ENCODE peak calls at places on chromosomes 7 and 10, in six cellular contexts. One of them, this sample, is unnamed.

GRCh38 chr7:111092406-111093160 is 1.7 kb downstream of the LRRN3 start:
- DNase-seq in tibial nerve: no peak
- DNase-seq in Panc1: no peak
- DNase-seq in SJCRH30: no peak
- DNase-seq in GM23338: no peak
- DNase-seq in body of pancreas: no peak
- DNase-seq in this sample: no peak

GRCh38 chr10:58467931-58468635 is 44.6 kb upstream of the BICC1 start:
- DNase-seq in body of pancreas: no peak
- DNase-seq in Panc1: no peak
- DNase-seq in tibial nerve: no peak
- DNase-seq in GM23338: no peak
- DNase-seq in SJCRH30: no peak
- DNase-seq in this sample: no peak

GRCh38 chr7:36396150-36396549 is 6.5 kb downstream of the ANLN start:
- DNase-seq in SJCRH30: no peak
- DNase-seq in GM23338: no peak
- DNase-seq in body of pancreas: no peak
- DNase-seq in Panc1: no peak
- DNase-seq in tibial nerve: no peak
- DNase-seq in this sample: no peak

GRCh38 chr10:26574783-26575182 is 122.7 kb upstream of the PDSS1 start:
- DNase-seq in body of pancreas: no peak
- DNase-seq in tibial nerve: no peak
- DNase-seq in GM23338: no peak
- DNase-seq in Panc1: no peak
- DNase-seq in SJCRH30: no peak
- DNase-seq in this sample: no peak

GRCh38 chr10:12403119-12403518 is 53.8 kb downstream of the CAMK1D start:
- DNase-seq in GM23338: no peak
- DNase-seq in tibial nerve: no peak
- DNase-seq in SJCRH30: no peak
- DNase-seq in body of pancreas: no peak
- DNase-seq in Panc1: no peak
- DNase-seq in this sample: no peak

GRCh38 chr10:35821339-35821911 is 179.3 kb upstream of the FZD8 start:
- DNase-seq in body of pancreas: no peak
- DNase-seq in GM23338: no peak
- DNase-seq in Panc1: no peak
- DNase-seq in tibial nerve: no peak
- DNase-seq in SJCRH30: peak; percentile 48
- DNase-seq in this sample: peak; percentile 31

GRCh38 chr10:1600861-1601260 is 136.5 kb downstream of the ADARB2 start:
- DNase-seq in Panc1: no peak
- DNase-seq in tibial nerve: no peak
- DNase-seq in body of pancreas: no peak
- DNase-seq in GM23338: no peak
- DNase-seq in SJCRH30: no peak
- DNase-seq in this sample: no peak

GRCh38 chr10:7932301-7933036 is 114.2 kb downstream of the TAF3 start:
- DNase-seq in tibial nerve: no peak
- DNase-seq in Panc1: no peak
- DNase-seq in body of pancreas: no peak
- DNase-seq in GM23338: no peak
- DNase-seq in SJCRH30: no peak
- DNase-seq in this sample: no peak

GRCh38 chr7:144796919-144797318 is 38.9 kb downstream of the TPK1 start:
- DNase-seq in Panc1: no peak
- DNase-seq in tibial nerve: no peak
- DNase-seq in SJCRH30: no peak
- DNase-seq in body of pancreas: no peak
- DNase-seq in GM23338: no peak
- DNase-seq in this sample: no peak

GRCh38 chr10:30528427-30528782 is 94.4 kb downstream of the MAP3K8 start:
- DNase-seq in tibial nerve: no peak
- DNase-seq in SJCRH30: no peak
- DNase-seq in body of pancreas: no peak
- DNase-seq in GM23338: no peak
- DNase-seq in Panc1: no peak
- DNase-seq in this sample: no peak

GRCh38 chr10:78314651-78315050 is 281.0 kb downstream of the RPS24 start:
- DNase-seq in SJCRH30: no peak
- DNase-seq in body of pancreas: no peak
- DNase-seq in Panc1: no peak
- DNase-seq in GM23338: no peak
- DNase-seq in tibial nerve: no peak
- DNase-seq in this sample: no peak
- H3K4me3 ChIP-seq in SJCRH30: no peak overlapping the region
- H3K4me3 ChIP-seq in body of pancreas: no peak overlapping the region
- H3K4me3 ChIP-seq in Panc1: no peak overlapping the region
- H3K4me3 ChIP-seq in GM23338: no peak overlapping the region
- H3K4me3 ChIP-seq in tibial nerve: no peak overlapping the region
- H3K4me3 ChIP-seq in this sample: no peak overlapping the region

GRCh38 chr10:5622186-5622585 is 44.2 kb downstream of the ASB13 start:
- DNase-seq in SJCRH30: no peak
- DNase-seq in body of pancreas: no peak
- DNase-seq in GM23338: no peak
- DNase-seq in Panc1: no peak
- DNase-seq in tibial nerve: no peak
- DNase-seq in this sample: no peak
- H3K27ac ChIP-seq in SJCRH30: no peak overlapping the region
- H3K27ac ChIP-seq in body of pancreas: no peak overlapping the region
- H3K27ac ChIP-seq in GM23338: no peak overlapping the region
- H3K27ac ChIP-seq in Panc1: no peak overlapping the region
- H3K27ac ChIP-seq in tibial nerve: no peak overlapping the region
- H3K27ac ChIP-seq in this sample: no peak overlapping the region

DNA sequence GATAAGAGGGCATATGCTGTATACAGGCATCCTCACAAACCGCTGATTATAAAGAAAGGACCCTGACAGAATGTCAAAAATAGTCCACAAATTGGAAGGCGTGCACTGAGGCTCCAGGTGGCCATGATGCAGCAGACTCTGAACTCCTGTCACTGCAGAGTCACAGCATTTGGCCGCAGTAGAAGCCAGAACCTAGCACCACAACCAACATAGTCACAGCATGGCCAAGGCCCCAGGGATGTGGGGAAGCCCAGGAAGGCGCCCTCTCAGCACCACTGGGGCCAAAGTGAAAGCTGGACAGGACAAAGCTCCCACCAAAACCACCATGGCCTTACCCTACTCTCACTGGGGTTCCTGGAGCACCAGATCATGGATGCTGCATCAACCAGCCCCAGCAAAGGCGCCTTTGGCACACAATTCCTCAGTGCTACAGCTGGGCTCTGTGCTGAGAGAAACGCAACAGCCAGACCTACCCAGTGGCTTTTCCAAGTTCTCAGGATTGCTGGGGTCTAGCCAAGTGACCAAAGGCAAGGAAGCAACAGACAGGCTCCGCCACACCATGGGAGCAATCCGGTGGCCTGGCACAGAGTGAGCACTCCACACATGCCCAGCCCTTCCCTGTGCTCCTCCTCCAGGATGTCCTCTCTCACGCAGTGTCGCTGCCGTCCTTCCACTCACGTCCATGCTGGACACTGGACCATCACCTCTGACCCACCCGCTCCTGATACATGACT is 60.2 kb downstream of the STK17A start:
- DNase-seq in Panc1: no peak
- DNase-seq in tibial nerve: no peak
- DNase-seq in body of pancreas: no peak
- DNase-seq in GM23338: no peak
- DNase-seq in SJCRH30: no peak
- DNase-seq in this sample: no peak
- H3K4me3 ChIP-seq in Panc1: no peak overlapping the region
- H3K4me3 ChIP-seq in tibial nerve: no peak overlapping the region
- H3K4me3 ChIP-seq in body of pancreas: no peak overlapping the region
- H3K4me3 ChIP-seq in GM23338: no peak overlapping the region
- H3K4me3 ChIP-seq in SJCRH30: no peak overlapping the region
- H3K4me3 ChIP-seq in this sample: no peak overlapping the region

GRCh38 chr10:23517155-23517554 is 78.3 kb downstream of the OTUD1 start:
- DNase-seq in body of pancreas: no peak
- DNase-seq in GM23338: no peak
- DNase-seq in Panc1: no peak
- DNase-seq in SJCRH30: no peak
- DNase-seq in tibial nerve: no peak
- DNase-seq in this sample: no peak

GRCh38 chr10:23516530-23516929 is 77.7 kb downstream of the OTUD1 start:
- DNase-seq in body of pancreas: peak; percentile 13
- DNase-seq in GM23338: peak; percentile 71
- DNase-seq in tibial nerve: no peak
- DNase-seq in SJCRH30: no peak
- DNase-seq in Panc1: no peak
- DNase-seq in this sample: no peak

GRCh38 chr10:23512355-23513058 is 73.6 kb downstream of the OTUD1 start:
- DNase-seq in Panc1: no peak
- DNase-seq in tibial nerve: no peak
- DNase-seq in SJCRH30: peak; percentile 22
- DNase-seq in GM23338: no peak
- DNase-seq in body of pancreas: peak; percentile 35
- DNase-seq in this sample: no peak

DNA sequence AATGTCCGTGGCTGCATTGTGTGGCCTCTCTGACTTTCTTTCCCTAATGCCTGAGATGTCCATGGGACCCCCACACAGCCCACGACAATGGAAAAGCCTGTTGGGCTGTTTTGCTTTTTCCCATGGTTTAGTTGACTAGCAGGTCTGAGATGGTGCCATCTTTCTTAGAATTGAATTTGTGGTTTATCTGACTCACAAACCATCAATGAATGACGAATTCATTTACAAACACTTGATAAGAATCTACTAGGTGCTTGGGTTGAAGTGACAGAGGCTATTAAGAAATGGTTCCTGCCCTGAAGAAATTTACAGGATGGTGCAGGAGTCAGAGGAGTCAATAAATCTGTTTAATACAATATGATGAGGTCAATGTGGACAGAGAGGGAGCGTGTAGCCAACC is 75.4 kb downstream of the OTUD1 start:
- DNase-seq in SJCRH30: no peak
- DNase-seq in Panc1: no peak
- DNase-seq in body of pancreas: no peak
- DNase-seq in GM23338: no peak
- DNase-seq in tibial nerve: no peak
- DNase-seq in this sample: no peak
- H3K27ac ChIP-seq in SJCRH30: no peak overlapping the region
- H3K27ac ChIP-seq in Panc1: no peak overlapping the region
- H3K27ac ChIP-seq in body of pancreas: no peak overlapping the region
- H3K27ac ChIP-seq in GM23338: no peak overlapping the region
- H3K27ac ChIP-seq in tibial nerve: no peak overlapping the region
- H3K27ac ChIP-seq in this sample: no peak overlapping the region

This sample was measured in WERI-Rb-1.